ENCODE peak calls at places on chromosomes 1 and 21, in nine cellular contexts. Q, C, Y, F, U, J, I, T and V are unnamed samples.

GRCh38 chr1:30809514-30810263 is 52.1 kb upstream of the LAPTM5 start:
- DNase-seq in T (no peak), Y (peak), J (no peak), F (no peak), Q (no peak), C (no peak), U (no peak), I (no peak), V (no peak)

GRCh38 chr1:225474986-225475820 is 47.4 kb upstream of the LBR start:
- DNase-seq in Y (peak), U (peak), Q (peak), I (peak), F (peak), C (peak), J (peak), T (peak), V (peak)

GRCh38 chr1:164473544-164473943 is 85.4 kb upstream of the PBX1 start:
- DNase-seq in Y (no peak), U (no peak), Q (no peak), F (no peak), T (no peak), I (no peak), C (no peak), J (no peak), V (no peak)

GRCh38 chr21:42433946-42434551 is 30.3 kb downstream of the UBASH3A start:
- DNase-seq in T (no peak), U (no peak), Y (no peak), F (no peak), I (no peak), C (no peak), Q (peak), J (no peak), V (peak)

GRCh38 chr1:24711329-24711728 is 33.9 kb upstream of the CLIC4 start:
- DNase-seq in C (no peak), U (no peak), T (no peak), Q (no peak), F (no peak), I (no peak), Y (no peak), J (no peak), V (no peak)

GRCh38 chr1:109398343-109399225 is 866 bp upstream of the SORT1 start:
- DNase-seq in U (no peak), C (no peak), J (no peak), F (no peak), Q (no peak), Y (no peak), T (no peak), I (no peak), V (peak)

GRCh38 chr1:219413523-219413922 is 199.4 kb downstream of the ZC3H11B start:
- DNase-seq in F (no peak), Q (no peak), U (no peak), T (no peak), Y (no peak), I (no peak), J (no peak), C (no peak), V (no peak)

GRCh38 chr1:37556712-37557196 is at the start of gene DNALI1:
- DNase-seq in J (peak), I (peak), T (peak), F (peak), Y (peak), Q (peak), C (peak), U (peak), V (peak)

GRCh38 chr1:221810406-221810805 is 68.5 kb upstream of the DUSP10 start:
- DNase-seq in I (no peak), J (no peak), F (no peak), Q (no peak), Y (peak), U (no peak), C (no peak), T (no peak), V (no peak)

GRCh38 chr1:154221815-154222081 is 993 bp downstream of the UBAP2L start:
- DNase-seq in Q (no peak), I (peak), Y (peak), U (no peak), C (no peak), J (no peak), T (peak), F (no peak), V (no peak)

GRCh38 chr1:180150982-180151381 is 3.7 kb upstream of the QSOX1 start:
- DNase-seq in Q (no peak), F (no peak), U (no peak), T (no peak), C (no peak), J (no peak), I (no peak), Y (no peak), V (no peak)

GRCh38 chr1:96236156-96236739 is 485.3 kb upstream of the PTBP2 start:
- DNase-seq in Y (peak), U (no peak), Q (peak), C (no peak), T (peak), J (peak), F (no peak), I (peak), V (peak)